ENCODE peak calls at places on chromosomes 5 and 9, in five cellular contexts. One of them, this sample, is unnamed.

GRCh38 chr5:102130386-102130785 is 165.7 kb downstream of the SLCO4C1 start:
- DNase-seq in GM12878: no peak
- DNase-seq in SK-N-SH: no peak
- DNase-seq in K562: no peak
- DNase-seq in H1: no peak
- DNase-seq in this sample: no peak

GRCh38 chr9:15403155-15403554 is 19.5 kb upstream of the SNAPC3 start:
- DNase-seq in GM12878: no peak
- DNase-seq in SK-N-SH: peak
- DNase-seq in K562: peak
- DNase-seq in H1: no peak
- DNase-seq in this sample: peak

GRCh38 chr5:150762216-150762615 is 3.4 kb upstream of the DCTN4 start:
- DNase-seq in GM12878: no peak
- DNase-seq in SK-N-SH: no peak
- DNase-seq in K562: no peak
- DNase-seq in H1: no peak
- DNase-seq in this sample: no peak

GRCh38 chr9:108163321-108164005 is 673.9 kb upstream of the KLF4 start:
- DNase-seq in GM12878: no peak
- DNase-seq in SK-N-SH: no peak
- DNase-seq in K562: no peak
- DNase-seq in H1: no peak
- DNase-seq in this sample: no peak

GRCh38 chr5:160291467-160291866 is 20.9 kb downstream of the CCNJL start:
- DNase-seq in GM12878: no peak
- DNase-seq in SK-N-SH: no peak
- DNase-seq in K562: no peak
- DNase-seq in H1: no peak
- DNase-seq in this sample: no peak

GRCh38 chr5:31193591-31194457 is at the start of gene CDH6:
- DNase-seq in GM12878: no peak
- DNase-seq in SK-N-SH: peak
- DNase-seq in K562: no peak
- DNase-seq in H1: peak
- DNase-seq in this sample: no peak

GRCh38 chr5:89396262-89396975 is 513.4 kb upstream of the MEF2C start:
- DNase-seq in GM12878: peak
- DNase-seq in SK-N-SH: no peak
- DNase-seq in K562: no peak
- DNase-seq in H1: no peak
- DNase-seq in this sample: no peak

GRCh38 chr9:72871685-72872084 is 81.2 kb downstream of the ALDH1A1 start:
- DNase-seq in GM12878: no peak
- DNase-seq in SK-N-SH: no peak
- DNase-seq in K562: no peak
- DNase-seq in H1: no peak
- DNase-seq in this sample: peak

GRCh38 chr5:27241564-27242257 is 203.3 kb upstream of the CDH9 start:
- DNase-seq in GM12878: no peak
- DNase-seq in SK-N-SH: no peak
- DNase-seq in K562: no peak
- DNase-seq in H1: no peak
- DNase-seq in this sample: no peak

GRCh38 chr5:39224196-39224754 is 4.9 kb upstream of the FYB1 start:
- DNase-seq in GM12878: no peak
- DNase-seq in SK-N-SH: no peak
- DNase-seq in K562: peak
- DNase-seq in H1: no peak
- DNase-seq in this sample: no peak

GRCh38 chr5:105414067-105414466 is 1851.5 kb upstream of the NUDT12 start:
- DNase-seq in GM12878: no peak
- DNase-seq in SK-N-SH: no peak
- DNase-seq in K562: no peak
- DNase-seq in H1: no peak
- DNase-seq in this sample: no peak
- TF ChIP-seq CHD2 in GM12878: no peak
- TF ChIP-seq CHD2 in SK-N-SH: no peak
- TF ChIP-seq CHD2 in K562: no peak
- TF ChIP-seq CHD2 in H1: no peak
- TF ChIP-seq CHD2 in this sample: no peak

GRCh38 chr9:76453785-76454184 is 5.2 kb upstream of the GCNT1 start:
- DNase-seq in GM12878: no peak
- DNase-seq in SK-N-SH: no peak
- DNase-seq in K562: no peak
- DNase-seq in H1: no peak
- DNase-seq in this sample: no peak

GRCh38 chr9:76452839-76453238 is 6.1 kb upstream of the GCNT1 start:
- DNase-seq in GM12878: no peak
- DNase-seq in SK-N-SH: no peak
- DNase-seq in K562: no peak
- DNase-seq in H1: no peak
- DNase-seq in this sample: no peak

GRCh38 chr9:76459691-76460635 is 981 bp downstream of the GCNT1 start:
- DNase-seq in GM12878: no peak
- DNase-seq in SK-N-SH: peak
- DNase-seq in K562: peak
- DNase-seq in H1: no peak
- DNase-seq in this sample: peak

GRCh38 chr9:76458903-76459690 is at the start of gene GCNT1:
- DNase-seq in GM12878: peak
- DNase-seq in SK-N-SH: peak
- DNase-seq in K562: peak
- DNase-seq in H1: peak
- DNase-seq in this sample: peak

GRCh38 chr9:76456202-76456926 is 2.6 kb upstream of the GCNT1 start:
- DNase-seq in GM12878: no peak
- DNase-seq in SK-N-SH: no peak
- DNase-seq in K562: peak
- DNase-seq in H1: no peak
- DNase-seq in this sample: peak
- TF ChIP-seq YY1 in GM12878: no peak
- TF ChIP-seq YY1 in SK-N-SH: no peak
- TF ChIP-seq YY1 in K562: no peak
- TF ChIP-seq YY1 in H1: no peak
- TF ChIP-seq YY1 in this sample: no peak

DNA sequence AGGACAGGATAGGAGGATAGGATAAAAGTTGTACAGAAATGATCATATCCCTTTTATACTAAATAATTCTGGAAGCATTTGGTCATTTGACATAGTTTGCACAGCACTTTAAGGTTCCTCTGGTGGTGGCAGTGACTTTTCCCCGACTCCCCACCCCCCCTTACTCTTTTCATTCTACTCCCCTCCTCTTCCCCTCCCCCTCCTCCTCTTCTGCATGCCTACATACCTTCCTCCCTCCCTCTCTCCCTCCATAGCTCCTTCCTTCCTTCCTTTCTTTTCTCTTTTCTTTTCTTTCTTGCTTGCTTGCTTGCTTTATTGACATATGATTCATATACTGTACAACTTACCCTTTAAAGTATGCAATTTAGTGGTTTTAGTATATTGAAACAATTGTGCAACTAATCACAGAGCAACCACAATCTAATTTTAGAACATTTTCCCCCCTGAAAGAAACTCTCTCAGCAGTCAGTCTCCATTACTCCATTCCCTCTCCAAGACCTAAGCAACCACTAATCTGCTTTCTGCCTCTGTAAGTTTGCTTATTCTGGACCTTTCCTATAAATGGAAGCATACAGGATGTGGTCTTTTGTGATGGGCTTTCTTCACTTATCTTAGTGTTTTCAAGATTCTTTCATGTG is 159.0 kb downstream of the HACD4 start:
- DNase-seq in GM12878: no peak
- DNase-seq in SK-N-SH: no peak
- DNase-seq in K562: no peak
- DNase-seq in H1: no peak
- DNase-seq in this sample: no peak
- TF ChIP-seq CHD2 in GM12878: no peak
- TF ChIP-seq CHD2 in SK-N-SH: no peak
- TF ChIP-seq CHD2 in K562: no peak
- TF ChIP-seq CHD2 in H1: peak
- TF ChIP-seq CHD2 in this sample: no peak

DNA sequence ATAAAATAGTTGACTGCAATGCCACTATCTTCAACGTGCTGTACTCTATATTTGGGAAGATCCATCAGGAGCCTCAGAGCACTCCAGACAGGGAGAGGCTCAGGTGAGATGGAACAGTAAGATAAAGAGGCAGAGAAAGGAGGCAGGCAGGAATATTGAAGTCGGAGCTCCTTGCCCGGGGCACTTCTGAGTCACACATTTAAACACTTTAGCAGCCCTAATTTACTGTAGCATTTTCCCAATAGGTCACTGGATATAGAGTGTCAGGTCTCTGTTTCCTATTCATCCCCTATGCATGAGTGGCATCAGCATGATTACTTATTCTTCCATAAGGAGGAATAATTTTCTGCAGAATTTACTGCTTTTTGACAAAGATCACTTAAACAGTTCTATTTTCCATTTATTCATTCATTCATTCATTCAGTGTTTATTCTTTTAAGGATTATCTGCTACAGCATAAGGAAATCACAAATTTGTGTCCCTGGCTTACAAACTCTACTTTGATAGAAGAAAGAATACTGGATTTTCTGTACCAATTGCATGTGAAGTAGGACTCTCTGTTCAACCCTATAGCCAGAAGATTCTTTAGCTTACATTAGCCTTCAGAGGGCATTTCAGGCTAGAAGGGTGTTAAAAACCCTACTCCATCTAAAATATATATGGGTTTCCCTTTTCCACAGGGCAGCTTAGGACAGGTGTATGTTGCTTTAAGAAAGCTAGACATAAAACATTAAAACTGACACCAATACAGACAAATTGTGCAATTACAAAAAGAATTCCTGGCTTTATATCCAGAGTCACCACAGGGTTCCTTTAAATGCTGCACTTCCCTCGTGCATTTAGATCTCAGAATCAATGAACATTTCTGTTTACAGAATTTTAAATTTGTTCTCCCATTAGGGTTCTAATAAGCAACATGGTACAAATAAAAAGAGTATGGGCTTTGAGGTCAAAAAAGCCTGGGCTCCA is 170.5 kb downstream of the MAPKAP1 start:
- DNase-seq in GM12878: no peak
- DNase-seq in SK-N-SH: no peak
- DNase-seq in K562: no peak
- DNase-seq in H1: no peak
- DNase-seq in this sample: no peak
- TF ChIP-seq YY1 in GM12878: no peak
- TF ChIP-seq YY1 in SK-N-SH: no peak
- TF ChIP-seq YY1 in K562: no peak
- TF ChIP-seq YY1 in H1: no peak
- TF ChIP-seq YY1 in this sample: no peak

DNA sequence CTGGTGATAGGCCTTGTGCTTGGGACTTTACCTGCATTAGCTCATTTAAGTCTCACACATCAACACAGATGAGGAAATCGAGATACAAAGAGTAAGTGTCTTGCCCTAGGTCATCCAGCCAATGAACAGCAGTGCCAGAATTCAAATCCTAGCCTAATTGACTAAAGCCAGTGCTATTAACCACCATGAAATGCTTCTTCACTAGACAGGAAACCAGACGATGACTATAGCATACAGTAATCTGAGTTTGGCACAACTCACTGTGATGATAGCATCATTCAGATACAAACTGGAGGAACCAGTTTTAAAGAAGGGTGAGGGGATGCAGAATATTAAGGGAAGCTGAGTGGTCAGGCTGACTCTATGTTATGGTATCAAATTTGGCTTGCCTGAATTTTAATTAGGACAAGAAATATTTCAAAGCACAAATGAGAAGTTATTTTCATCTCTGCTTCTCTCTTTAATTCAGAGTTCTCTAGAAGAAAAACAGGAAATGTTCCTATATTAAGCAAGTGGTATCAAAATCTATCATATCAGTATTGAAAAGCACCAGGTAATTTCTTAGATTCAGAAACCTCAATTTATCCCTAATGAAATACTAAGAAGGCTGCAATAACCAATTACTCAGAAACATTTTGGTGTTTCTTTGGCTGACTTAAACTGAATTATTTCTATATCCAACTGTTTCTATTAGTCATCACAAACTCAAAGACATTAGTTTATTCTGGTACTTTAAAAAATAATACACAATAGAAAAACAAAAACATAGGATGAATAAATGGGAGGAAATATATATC is 147.0 kb upstream of the RASA1 start:
- DNase-seq in GM12878: no peak
- DNase-seq in SK-N-SH: no peak
- DNase-seq in K562: no peak
- DNase-seq in H1: no peak
- DNase-seq in this sample: no peak
- TF ChIP-seq CHD2 in GM12878: no peak
- TF ChIP-seq CHD2 in SK-N-SH: no peak
- TF ChIP-seq CHD2 in K562: no peak
- TF ChIP-seq CHD2 in H1: no peak
- TF ChIP-seq CHD2 in this sample: no peak

This sample was measured in HepG2.